ENCODE peak calls at places on chromosomes 7 and 10, in seven cellular contexts. One of them, this sample, is unnamed.

GRCh38 chr7:137943132-137943551 is 58.7 kb downstream of the CREB3L2 start:
- DNase-seq in mesenchymal stem cell: peak
- DNase-seq in neuronal stem cell: no peak
- DNase-seq in IMR-90: peak
- DNase-seq in trophoblast cell: peak
- DNase-seq in H1: no peak
- DNase-seq in mesendoderm: peak
- DNase-seq in this sample: no peak

GRCh38 chr10:67077376-67077775 is 151.5 kb downstream of the LRRTM3 start:
- DNase-seq in trophoblast cell: peak
- DNase-seq in mesendoderm: no peak
- DNase-seq in IMR-90: no peak
- DNase-seq in H1: no peak
- DNase-seq in mesenchymal stem cell: no peak
- DNase-seq in neuronal stem cell: no peak
- DNase-seq in this sample: no peak

GRCh38 chr7:80984619-80985018 is 65.8 kb upstream of the SEMA3C start:
- DNase-seq in trophoblast cell: no peak
- DNase-seq in mesenchymal stem cell: no peak
- DNase-seq in H1: no peak
- DNase-seq in mesendoderm: no peak
- DNase-seq in neuronal stem cell: no peak
- DNase-seq in IMR-90: no peak
- DNase-seq in this sample: no peak

GRCh38 chr10:67921065-67921464 is 36.6 kb downstream of the SIRT1 start:
- DNase-seq in mesendoderm: no peak
- DNase-seq in mesenchymal stem cell: no peak
- DNase-seq in IMR-90: no peak
- DNase-seq in H1: no peak
- DNase-seq in neuronal stem cell: no peak
- DNase-seq in trophoblast cell: no peak
- DNase-seq in this sample: no peak

GRCh38 chr7:88291401-88292173 is 15.1 kb downstream of the STEAP4 start:
- DNase-seq in neuronal stem cell: no peak
- DNase-seq in H1: no peak
- DNase-seq in mesenchymal stem cell: no peak
- DNase-seq in IMR-90: peak
- DNase-seq in mesendoderm: no peak
- DNase-seq in trophoblast cell: peak
- DNase-seq in this sample: no peak

GRCh38 chr7:135414850-135415439 is 95.0 kb downstream of the CNOT4 start:
- DNase-seq in IMR-90: peak
- DNase-seq in H1: peak
- DNase-seq in trophoblast cell: peak
- DNase-seq in neuronal stem cell: peak
- DNase-seq in mesendoderm: peak
- DNase-seq in mesenchymal stem cell: peak
- DNase-seq in this sample: peak

GRCh38 chr7:104271948-104272347 is 56.5 kb upstream of the LHFPL3 start:
- DNase-seq in IMR-90: no peak
- DNase-seq in mesenchymal stem cell: no peak
- DNase-seq in trophoblast cell: no peak
- DNase-seq in neuronal stem cell: no peak
- DNase-seq in H1: no peak
- DNase-seq in mesendoderm: no peak
- DNase-seq in this sample: no peak

GRCh38 chr7:81721428-81721827 is 48.4 kb downstream of the HGF start:
- DNase-seq in IMR-90: no peak
- DNase-seq in mesenchymal stem cell: no peak
- DNase-seq in H1: no peak
- DNase-seq in mesendoderm: no peak
- DNase-seq in neuronal stem cell: no peak
- DNase-seq in trophoblast cell: no peak
- DNase-seq in this sample: no peak

GRCh38 chr7:130881091-130881798 is 147.2 kb upstream of the KLF14 start:
- DNase-seq in mesendoderm: no peak
- DNase-seq in IMR-90: peak
- DNase-seq in neuronal stem cell: no peak
- DNase-seq in mesenchymal stem cell: no peak
- DNase-seq in H1: no peak
- DNase-seq in trophoblast cell: peak
- DNase-seq in this sample: no peak

GRCh38 chr7:154698726-154699291 is 304.1 kb downstream of the PAXIP1 start:
- DNase-seq in H1: peak
- DNase-seq in trophoblast cell: peak
- DNase-seq in IMR-90: no peak
- DNase-seq in neuronal stem cell: peak
- DNase-seq in mesenchymal stem cell: no peak
- DNase-seq in mesendoderm: peak
- DNase-seq in this sample: peak

GRCh38 chr10:52807803-52808202 is 35.2 kb upstream of the MBL2 start:
- DNase-seq in trophoblast cell: no peak
- DNase-seq in mesendoderm: no peak
- DNase-seq in H1: no peak
- DNase-seq in mesenchymal stem cell: no peak
- DNase-seq in IMR-90: no peak
- DNase-seq in neuronal stem cell: no peak
- DNase-seq in this sample: no peak

GRCh38 chr7:7808156-7808555 is 89.7 kb upstream of the RPA3 start:
- DNase-seq in H1: no peak
- DNase-seq in mesenchymal stem cell: peak
- DNase-seq in mesendoderm: no peak
- DNase-seq in IMR-90: peak
- DNase-seq in trophoblast cell: no peak
- DNase-seq in neuronal stem cell: no peak
- DNase-seq in this sample: no peak

GRCh38 chr7:105656922-105657521 is 75.7 kb upstream of the EFCAB10 start:
- DNase-seq in mesenchymal stem cell: no peak
- DNase-seq in H1: peak
- DNase-seq in trophoblast cell: peak
- DNase-seq in mesendoderm: peak
- DNase-seq in neuronal stem cell: no peak
- DNase-seq in IMR-90: no peak
- DNase-seq in this sample: peak

GRCh38 chr10:48802611-48803046 is 118.0 kb downstream of the WDFY4 start:
- DNase-seq in IMR-90: no peak
- DNase-seq in trophoblast cell: no peak
- DNase-seq in neuronal stem cell: no peak
- DNase-seq in H1: no peak
- DNase-seq in mesendoderm: no peak
- DNase-seq in mesenchymal stem cell: no peak
- DNase-seq in this sample: no peak

GRCh38 chr7:112452102-112452888 is 2.0 kb downstream of the IFRD1 start:
- DNase-seq in IMR-90: peak
- DNase-seq in trophoblast cell: peak
- DNase-seq in neuronal stem cell: peak
- DNase-seq in mesenchymal stem cell: peak
- DNase-seq in mesendoderm: peak
- DNase-seq in H1: peak
- DNase-seq in this sample: peak

GRCh38 chr10:101089520-101090299 is 27.9 kb downstream of the KAZALD1 start:
- DNase-seq in mesenchymal stem cell: no peak
- DNase-seq in trophoblast cell: no peak
- DNase-seq in mesendoderm: no peak
- DNase-seq in H1: no peak
- DNase-seq in IMR-90: no peak
- DNase-seq in neuronal stem cell: no peak
- DNase-seq in this sample: no peak

GRCh38 chr10:129472696-129473555 is 5.9 kb downstream of the MGMT start:
- DNase-seq in trophoblast cell: no peak
- DNase-seq in neuronal stem cell: no peak
- DNase-seq in IMR-90: no peak
- DNase-seq in H1: no peak
- DNase-seq in mesenchymal stem cell: no peak
- DNase-seq in mesendoderm: no peak
- DNase-seq in this sample: no peak
- H4K8ac ChIP-seq in trophoblast cell: no peak
- H4K8ac ChIP-seq in neuronal stem cell: no peak
- H4K8ac ChIP-seq in IMR-90: no peak
- H4K8ac ChIP-seq in H1: no peak
- H4K8ac ChIP-seq in mesenchymal stem cell: no peak
- H4K8ac ChIP-seq in mesendoderm: no peak
- H4K8ac ChIP-seq in this sample: no peak

GRCh38 chr7:90825779-90826178 is 229.7 kb downstream of the CDK14 start:
- DNase-seq in neuronal stem cell: no peak
- DNase-seq in trophoblast cell: no peak
- DNase-seq in mesendoderm: no peak
- DNase-seq in IMR-90: peak
- DNase-seq in H1: no peak
- DNase-seq in mesenchymal stem cell: no peak
- DNase-seq in this sample: no peak
- H4K8ac ChIP-seq in neuronal stem cell: no peak
- H4K8ac ChIP-seq in trophoblast cell: no peak
- H4K8ac ChIP-seq in mesendoderm: no peak
- H4K8ac ChIP-seq in IMR-90: no peak
- H4K8ac ChIP-seq in H1: no peak
- H4K8ac ChIP-seq in mesenchymal stem cell: no peak
- H4K8ac ChIP-seq in this sample: no peak

DNA sequence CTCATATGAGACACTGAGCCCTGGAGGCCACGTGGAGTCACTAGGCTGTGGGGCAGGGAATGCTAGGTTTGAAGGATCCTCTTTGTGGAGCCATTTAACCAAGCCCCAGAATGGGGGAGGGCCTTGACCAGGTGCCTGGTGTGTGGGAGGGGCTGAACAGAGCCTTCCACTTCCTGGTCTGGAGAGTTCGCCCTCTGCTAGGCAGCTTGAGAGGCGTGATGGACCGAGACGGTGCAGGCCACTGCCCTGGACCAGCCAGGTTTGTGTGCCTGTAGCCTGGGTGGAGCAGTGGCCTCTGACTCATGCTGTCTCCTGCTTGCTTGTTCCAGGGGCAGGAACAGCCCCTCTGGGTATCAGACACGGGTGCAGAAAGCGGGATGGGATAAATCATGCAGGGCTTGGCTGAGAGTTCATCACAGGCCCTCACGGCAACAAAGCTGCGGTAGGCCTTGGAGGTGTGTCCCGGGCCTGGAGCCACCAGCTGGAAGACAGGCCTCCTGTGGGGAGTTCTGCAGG is 27.4 kb downstream of the ADAMTS14 start:
- DNase-seq in trophoblast cell: no peak
- DNase-seq in mesendoderm: peak
- DNase-seq in neuronal stem cell: no peak
- DNase-seq in mesenchymal stem cell: no peak
- DNase-seq in H1: no peak
- DNase-seq in IMR-90: no peak
- DNase-seq in this sample: peak
- H4K8ac ChIP-seq in trophoblast cell: no peak
- H4K8ac ChIP-seq in mesendoderm: no peak
- H4K8ac ChIP-seq in neuronal stem cell: no peak
- H4K8ac ChIP-seq in mesenchymal stem cell: no peak
- H4K8ac ChIP-seq in H1: peak
- H4K8ac ChIP-seq in IMR-90: no peak
- H4K8ac ChIP-seq in this sample: no peak

DNA sequence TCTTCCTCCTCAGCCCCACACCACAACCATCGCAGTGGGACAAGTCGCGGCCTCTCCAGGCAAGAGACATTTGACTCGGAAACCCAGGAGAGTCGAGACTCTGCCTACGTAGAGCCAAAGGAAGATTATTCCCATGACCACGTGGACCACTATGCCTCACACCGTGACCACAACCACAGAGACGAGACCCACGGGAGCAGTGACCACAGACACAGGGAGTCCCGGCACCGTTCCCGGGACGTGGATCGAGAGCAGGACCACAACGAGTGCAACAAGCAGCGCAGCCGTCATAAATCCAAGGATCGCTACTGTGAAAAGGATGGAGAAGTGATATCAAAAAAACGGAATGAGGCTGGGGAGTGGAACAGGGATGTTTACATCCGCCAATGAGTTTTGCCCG is 112.1 kb downstream of the NSUN6 start:
- DNase-seq in trophoblast cell: no peak
- DNase-seq in mesenchymal stem cell: no peak
- DNase-seq in IMR-90: no peak
- DNase-seq in H1: no peak
- DNase-seq in neuronal stem cell: no peak
- DNase-seq in mesendoderm: no peak
- DNase-seq in this sample: no peak
- H4K8ac ChIP-seq in trophoblast cell: no peak
- H4K8ac ChIP-seq in mesenchymal stem cell: peak
- H4K8ac ChIP-seq in IMR-90: no peak
- H4K8ac ChIP-seq in H1: no peak
- H4K8ac ChIP-seq in neuronal stem cell: no peak
- H4K8ac ChIP-seq in mesendoderm: no peak
- H4K8ac ChIP-seq in this sample: no peak

GRCh38 chr7:92325173-92325572 is 79.4 kb downstream of the ANKIB1 start:
- DNase-seq in H1: no peak
- DNase-seq in trophoblast cell: peak
- DNase-seq in IMR-90: no peak
- DNase-seq in mesendoderm: no peak
- DNase-seq in neuronal stem cell: no peak
- DNase-seq in mesenchymal stem cell: peak
- DNase-seq in this sample: no peak
- H4K8ac ChIP-seq in H1: no peak
- H4K8ac ChIP-seq in trophoblast cell: no peak
- H4K8ac ChIP-seq in IMR-90: no peak
- H4K8ac ChIP-seq in mesendoderm: no peak
- H4K8ac ChIP-seq in neuronal stem cell: no peak
- H4K8ac ChIP-seq in mesenchymal stem cell: no peak
- H4K8ac ChIP-seq in this sample: no peak

GRCh38 chr7:619356-619840 is 99.8 kb upstream of the PDGFA start:
- DNase-seq in neuronal stem cell: no peak
- DNase-seq in mesenchymal stem cell: no peak
- DNase-seq in IMR-90: no peak
- DNase-seq in trophoblast cell: no peak
- DNase-seq in mesendoderm: no peak
- DNase-seq in H1: no peak
- DNase-seq in this sample: no peak
- H4K8ac ChIP-seq in neuronal stem cell: no peak
- H4K8ac ChIP-seq in mesenchymal stem cell: no peak
- H4K8ac ChIP-seq in IMR-90: no peak
- H4K8ac ChIP-seq in trophoblast cell: no peak
- H4K8ac ChIP-seq in mesendoderm: no peak
- H4K8ac ChIP-seq in H1: no peak
- H4K8ac ChIP-seq in this sample: no peak

This sample was measured in H9.